ENCODE peak calls at places on chromosome 6, in five cellular contexts. H is RPMI8226, T is SHP77, Z is NCI-H446 treated with DMSO at 0.1 percent for 48 hours, Y is globus pallidus. F is an unnamed sample.

GRCh38 chr6:167221408-167222201 is 63.8 kb upstream of the GPR31 start:
- DNase-seq in Z (no peak), T (no peak), Y (no peak), H (no peak), F (no peak)

GRCh38 chr6:3284436-3284876 is 25.7 kb downstream of the PSMG4 start:
- DNase-seq in Y (peak), H (no peak), Z (no peak), T (no peak), F (no peak)

GRCh38 chr6:53854843-53855567 is 60.2 kb downstream of the LRRC1 start:
- DNase-seq in T (no peak), Z (no peak), Y (no peak), H (peak), F (no peak)

GRCh38 chr6:130324657-130325056 is 41.2 kb upstream of the TMEM200A start:
- DNase-seq in Z (no peak), T (no peak), Y (no peak), H (no peak), F (no peak)

GRCh38 chr6:40395066-40395697 is 192.0 kb downstream of the LRFN2 start:
- DNase-seq in H (no peak), T (peak), Y (no peak), Z (no peak), F (no peak)

GRCh38 chr6:132648356-132648755 is 10.6 kb downstream of the TAAR1 start:
- DNase-seq in H (no peak), Y (no peak), T (no peak), Z (no peak), F (no peak)

GRCh38 chr6:75257661-75258060 is 14.1 kb upstream of the COX7A2 start:
- DNase-seq in T (no peak), H (no peak), Z (no peak), Y (no peak), F (no peak)

GRCh38 chr6:33078919-33079521 is 3.2 kb downstream of the HLA-DPB1 start:
- DNase-seq in Z (no peak), T (no peak), H (no peak), Y (no peak), F (no peak)

GRCh38 chr6:161353208-161353613 is 79.3 kb upstream of the AGPAT4 start:
- DNase-seq in H (peak), Y (peak), T (peak), Z (no peak), F (no peak)

GRCh38 chr6:42407379-42407778 is 44.3 kb downstream of the TRERF1 start:
- DNase-seq in Z (no peak), Y (no peak), T (no peak), H (no peak), F (no peak)

GRCh38 chr6:40249935-40250334 is 315.7 kb upstream of the MOCS1 start:
- DNase-seq in T (no peak), Z (no peak), Y (no peak), H (no peak), F (no peak)

F was measured in Right ventricle myocardium inferior.